ENCODE peak calls at places on chromosome 18, in eight cellular contexts. H is CD8-positive, alpha-beta memory T cell; X is neuronal stem cell; E is suprapubic skin; A is CD4-positive, alpha-beta memory T cell; J is endodermal cell; F is aorta; Q is lung. M is an unnamed sample.

GRCh38 chr18:76209597-76209996 is 285.4 kb downstream of the ZNF516 start:
- DNase-seq in H (no peak), X (no peak), E (no peak), A (no peak), J (no peak), F (no peak), Q (no peak), M (no peak)

GRCh38 chr18:25350561-25351201 is 1.3 kb downstream of the ZNF521 start:
- DNase-seq in H (no peak), X (peak; percentile 31), E (peak; percentile 82), A (no peak), J (peak; percentile 56), F (peak; percentile 81), Q (no peak), M (no peak)

GRCh38 chr18:10094154-10094553 is 180.3 kb downstream of the VAPA start:
- DNase-seq in H (no peak), X (no peak), E (no peak), A (no peak), J (no peak), F (no peak), Q (no peak), M (no peak)

GRCh38 chr18:5618037-5618688 is 74.4 kb upstream of the EPB41L3 start:
- DNase-seq in H (no peak), X (no peak), E (no peak), A (no peak), J (no peak), F (no peak), Q (no peak), M (no peak)

GRCh38 chr18:79465392-79465991 is 69.8 kb downstream of the NFATC1 start:
- DNase-seq in H (no peak), X (peak; percentile 9), E (no peak), A (no peak), J (peak; percentile 81), F (no peak), Q (no peak), M (no peak)

GRCh38 chr18:38402509-38402908 is 836.9 kb upstream of the CELF4 start:
- DNase-seq in H (no peak), X (no peak), E (no peak), A (no peak), J (no peak), F (no peak), Q (no peak), M (no peak)

GRCh38 chr18:35030234-35030989 is 10.8 kb upstream of the MAPRE2 start:
- DNase-seq in H (no peak), X (no peak), E (no peak), A (peak; percentile 72), J (no peak), F (no peak), Q (no peak), M (no peak)

GRCh38 chr18:41436772-41437171 is 518.3 kb upstream of the PIK3C3 start:
- DNase-seq in H (no peak), X (no peak), E (no peak), A (no peak), J (no peak), F (no peak), Q (no peak), M (no peak)

GRCh38 chr18:73774836-73775509 is 372.7 kb downstream of the FBXO15 start:
- DNase-seq in H (no peak), X (no peak), E (no peak), A (no peak), J (peak; percentile 71), F (no peak), Q (no peak), M (peak; percentile 49)

GRCh38 chr18:28607991-28608390 is 431.1 kb upstream of the CDH2 start:
- DNase-seq in H (no peak), X (no peak), E (no peak), A (no peak), J (no peak), F (no peak), Q (no peak), M (no peak)

GRCh38 chr18:57655740-57656139 is 34.1 kb upstream of the NARS1 start:
- DNase-seq in H (no peak), X (no peak), E (no peak), A (no peak), J (no peak), F (no peak), Q (no peak), M (no peak)

GRCh38 chr18:22558945-22559385 is 141.2 kb upstream of the CTAGE1 start:
- DNase-seq in H (no peak), X (no peak), E (no peak), A (no peak), J (peak; percentile 62), F (peak; percentile 88), Q (peak; percentile 54), M (peak; percentile 76)

GRCh38 chr18:12777543-12777942 is 74.7 kb downstream of the PSMG2 start:
- DNase-seq in H (no peak), X (no peak), E (no peak), A (no peak), J (no peak), F (peak; percentile 78), Q (no peak), M (no peak)

GRCh38 chr18:6875764-6876163 is 146.2 kb downstream of the ARHGAP28 start:
- DNase-seq in H (no peak), X (no peak), E (no peak), A (no peak), J (no peak), F (no peak), Q (no peak), M (no peak)

GRCh38 chr18:11052800-11053199 is 96.6 kb downstream of the PIEZO2 start:
- DNase-seq in H (no peak), X (no peak), E (no peak), A (no peak), J (no peak), F (no peak), Q (no peak), M (no peak)

GRCh38 chr18:28040216-28040615 is 136.7 kb downstream of the CDH2 start:
- DNase-seq in H (no peak), X (no peak), E (no peak), A (no peak), J (no peak), F (no peak), Q (no peak), M (no peak)

GRCh38 chr18:48418409-48419267 is 9.5 kb upstream of the ZBTB7C start:
- DNase-seq in H (no peak), X (no peak), E (no peak), A (no peak), J (no peak), F (no peak), Q (no peak), M (no peak)

GRCh38 chr18:48428494-48429177 is 19.5 kb upstream of the ZBTB7C start:
- DNase-seq in H (no peak), X (no peak), E (no peak), A (no peak), J (no peak), F (no peak), Q (no peak), M (no peak)

GRCh38 chr18:48419268-48420022 is 10.3 kb upstream of the ZBTB7C start:
- DNase-seq in H (no peak), X (no peak), E (no peak), A (no peak), J (peak; percentile 78), F (no peak), Q (no peak), M (no peak)

GRCh38 chr18:48418000-48418399 is 8.8 kb upstream of the ZBTB7C start:
- DNase-seq in H (no peak), X (no peak), E (no peak), A (no peak), J (no peak), F (no peak), Q (no peak), M (no peak)

GRCh38 chr18:48422947-48423378 is 13.8 kb upstream of the ZBTB7C start:
- DNase-seq in H (no peak), X (no peak), E (no peak), A (no peak), J (peak; percentile 79), F (no peak), Q (no peak), M (no peak)
- H3K4me3 ChIP-seq in H (no peak overlapping the region), X (no peak overlapping the region), E (no peak overlapping the region), A (no peak overlapping the region), J (peak overlapping the region; percentile 68), F (no peak overlapping the region), Q (no peak overlapping the region), M (no peak overlapping the region)

GRCh38 chr18:59717291-59717690 is 20.1 kb upstream of the CCBE1 start:
- DNase-seq in H (no peak), X (no peak), E (no peak), A (no peak), J (no peak), F (no peak), Q (no peak), M (no peak)
- H3K27ac ChIP-seq in H (no peak overlapping the region), X (no peak overlapping the region), E (no peak overlapping the region), A (no peak overlapping the region), J (no peak overlapping the region), F (no peak overlapping the region), Q (no peak overlapping the region), M (no peak overlapping the region)

GRCh38 chr18:55310044-55310676 is 277.8 kb downstream of the TCF4 start:
- DNase-seq in H (no peak), X (no peak), E (no peak), A (no peak), J (no peak), F (no peak), Q (no peak), M (no peak)
- H3K4me1 ChIP-seq in H (no peaks in the 10 kb centered on the region), X (peaks cover 7% of the 10 kb centered on the region), E (peaks cover 15% of the 10 kb centered on the region), A (no peaks in the 10 kb centered on the region), J (no peaks in the 10 kb centered on the region), F (peaks cover 3% of the 10 kb centered on the region), Q (peaks cover 6% of the 10 kb centered on the region), M (no peaks in the 10 kb centered on the region)

DNA sequence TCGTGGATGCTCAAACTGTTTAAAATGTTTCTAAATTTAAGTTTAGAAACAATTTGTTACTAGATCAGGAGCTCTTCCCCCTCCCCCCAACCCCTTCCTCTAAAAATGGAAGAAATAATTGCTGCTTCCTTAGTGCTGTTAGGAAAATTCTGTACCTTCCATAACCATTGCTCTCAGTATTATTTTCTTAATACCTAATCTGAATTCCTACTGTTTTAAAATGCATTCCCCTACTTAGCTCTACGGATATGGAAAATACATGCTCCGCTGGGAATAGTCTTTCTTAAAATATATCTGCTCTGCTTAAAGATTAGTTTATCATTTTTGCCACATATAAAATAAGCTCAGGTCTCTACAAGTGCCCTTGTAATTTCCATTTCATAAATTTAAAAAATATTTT is 215.2 kb downstream of the TGIF1 start:
- DNase-seq in H (no peak), X (no peak), E (no peak), A (no peak), J (no peak), F (no peak), Q (no peak), M (no peak)
- H3K4me3 ChIP-seq in H (no peak overlapping the region), X (no peak overlapping the region), E (no peak overlapping the region), A (no peak overlapping the region), J (peak overlapping the region; percentile 72), F (no peak overlapping the region), Q (no peak overlapping the region), M (no peak overlapping the region)

DNA sequence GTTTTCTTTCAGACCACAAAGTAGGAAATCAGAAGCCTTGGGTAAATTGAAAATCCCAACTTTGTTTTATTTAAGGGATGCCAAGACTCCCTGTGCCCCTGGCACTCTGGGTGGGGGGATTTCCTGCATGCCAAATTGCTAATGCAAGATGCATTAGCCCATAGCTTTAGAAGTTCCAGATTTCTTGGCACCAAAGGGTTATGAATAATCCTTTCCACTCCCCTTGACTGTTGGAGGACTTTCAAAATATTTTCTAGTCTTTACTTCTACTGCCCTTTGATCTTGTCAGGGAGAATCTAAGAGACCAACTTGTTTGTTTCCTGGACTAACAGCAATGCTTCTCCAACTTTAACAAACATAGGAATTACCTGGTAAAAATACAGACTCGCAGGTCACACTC is 81.8 kb upstream of the TGIF1 start:
- DNase-seq in H (no peak), X (no peak), E (no peak), A (no peak), J (no peak), F (no peak), Q (no peak), M (no peak)
- H3K27ac ChIP-seq in H (no peak overlapping the region), X (no peak overlapping the region), E (no peak overlapping the region), A (no peak overlapping the region), J (no peak overlapping the region), F (no peak overlapping the region), Q (no peak overlapping the region), M (no peak overlapping the region)